ENCODE peak calls at places on chromosomes 13 and 19, in seven cellular contexts. O, W, C, P, R, T and B are unnamed samples.

GRCh38 chr19:12996542-12997094 is 1.3 kb downstream of the NFIX start:
- DNase-seq in R (no peak), P (no peak), O (no peak), C (no peak), W (peak), T (no peak), B (no peak)

GRCh38 chr19:55251296-55252081 is 7.3 kb downstream of the PPP6R1 start:
- DNase-seq in W (peak), O (peak), P (no peak), C (no peak), T (peak), R (no peak), B (peak)

GRCh38 chr13:74629985-74630384 is 495.8 kb upstream of the KLF12 start:
- DNase-seq in T (no peak), R (no peak), C (no peak), O (no peak), W (peak), P (no peak), B (no peak)

GRCh38 chr13:45162821-45163220 is 38.0 kb downstream of the KCTD4 start:
- DNase-seq in W (peak), P (no peak), C (no peak), T (peak), O (no peak), R (no peak), B (no peak)

GRCh38 chr19:39351537-39352037 is 9.4 kb downstream of the SAMD4B start:
- DNase-seq in P (no peak), C (no peak), W (peak), T (no peak), R (no peak), O (no peak), B (peak)

GRCh38 chr13:35888327-35888940 is 242.7 kb downstream of the DCLK1 start:
- DNase-seq in W (peak), O (no peak), T (peak), P (no peak), R (no peak), C (no peak), B (no peak)

GRCh38 chr13:54383604-54384003 is 1355.0 kb downstream of the OLFM4 start:
- DNase-seq in T (no peak), O (no peak), W (no peak), C (no peak), R (no peak), P (no peak), B (no peak)

GRCh38 chr19:38033658-38034150 is 126.7 kb downstream of the SIPA1L3 start:
- DNase-seq in C (no peak), P (peak), T (peak), R (no peak), W (no peak), O (no peak), B (peak)

GRCh38 chr19:3835055-3835435 is 33.8 kb downstream of the ZFR2 start:
- DNase-seq in C (no peak), R (no peak), T (no peak), W (no peak), P (no peak), O (no peak), B (no peak)

DNA sequence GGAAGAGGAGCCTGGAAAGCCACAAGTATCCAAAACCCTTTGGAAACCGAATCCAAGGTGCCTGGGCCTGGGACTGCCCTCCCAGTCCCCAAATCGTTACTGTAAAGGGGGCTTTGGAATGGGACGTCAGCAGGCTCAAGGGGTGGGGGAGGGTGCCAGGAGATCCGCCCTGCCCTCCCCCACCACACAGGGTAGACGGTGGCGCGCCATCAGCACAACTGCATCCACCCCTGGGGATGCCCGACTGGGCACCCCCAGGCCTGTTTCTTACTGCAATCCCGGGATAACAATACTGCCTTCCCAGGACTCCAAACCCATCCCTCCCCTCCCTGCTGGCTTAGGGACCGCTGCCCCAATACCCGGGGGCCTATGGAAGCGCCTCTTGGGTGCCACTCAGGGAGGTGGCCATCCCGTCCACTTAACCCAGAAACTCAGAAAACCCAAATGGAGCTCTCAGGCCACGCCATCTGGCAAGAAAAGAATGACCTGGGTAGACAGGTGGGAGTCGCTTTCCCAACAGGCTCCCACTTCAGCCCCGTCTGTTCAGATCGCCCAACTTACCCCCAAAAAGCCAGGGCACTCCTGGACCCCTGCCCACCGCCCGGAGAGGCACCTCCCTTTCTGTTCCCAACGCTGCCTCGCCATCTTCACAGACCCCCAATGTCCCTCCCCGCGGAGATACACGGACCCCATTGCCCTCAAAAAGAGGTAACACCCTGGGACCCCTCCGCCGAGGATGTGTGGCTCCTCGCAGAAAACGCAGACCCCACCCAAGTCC is 2.4 kb downstream of the KLF16 start:
- DNase-seq in W (no peak), T (no peak), R (no peak), O (no peak), C (no peak), P (no peak), B (no peak)
- H3K4me3 ChIP-seq in W (peak), T (peak), R (no peak), O (peak), C (peak), P (peak), B (peak)

GRCh38 chr13:57629391-57629804 is 2.1 kb upstream of the PCDH17 start:
- DNase-seq in C (no peak), T (no peak), R (no peak), P (no peak), W (peak), O (no peak), B (no peak)
- TF ChIP-seq CTCF in C (no peak), T (no peak), R (no peak), P (no peak), W (no peak), O (no peak), B (no peak)

GRCh38 chr13:111183959-111184684 is 69.0 kb downstream of the ARHGEF7 start:
- DNase-seq in R (no peak), O (no peak), C (peak), W (peak), P (no peak), T (peak), B (peak)

GRCh38 chr13:111187879-111188643 is 73.0 kb downstream of the ARHGEF7 start:
- DNase-seq in P (no peak), R (no peak), O (peak), W (peak), T (peak), C (no peak), B (peak)

GRCh38 chr13:111184685-111185401 is 69.7 kb downstream of the ARHGEF7 start:
- DNase-seq in W (peak), P (peak), C (no peak), T (no peak), R (no peak), O (peak), B (peak)

GRCh38 chr13:111183087-111183645 is 68.1 kb downstream of the ARHGEF7 start:
- DNase-seq in T (no peak), O (no peak), C (no peak), R (no peak), W (no peak), P (no peak), B (no peak)

DNA sequence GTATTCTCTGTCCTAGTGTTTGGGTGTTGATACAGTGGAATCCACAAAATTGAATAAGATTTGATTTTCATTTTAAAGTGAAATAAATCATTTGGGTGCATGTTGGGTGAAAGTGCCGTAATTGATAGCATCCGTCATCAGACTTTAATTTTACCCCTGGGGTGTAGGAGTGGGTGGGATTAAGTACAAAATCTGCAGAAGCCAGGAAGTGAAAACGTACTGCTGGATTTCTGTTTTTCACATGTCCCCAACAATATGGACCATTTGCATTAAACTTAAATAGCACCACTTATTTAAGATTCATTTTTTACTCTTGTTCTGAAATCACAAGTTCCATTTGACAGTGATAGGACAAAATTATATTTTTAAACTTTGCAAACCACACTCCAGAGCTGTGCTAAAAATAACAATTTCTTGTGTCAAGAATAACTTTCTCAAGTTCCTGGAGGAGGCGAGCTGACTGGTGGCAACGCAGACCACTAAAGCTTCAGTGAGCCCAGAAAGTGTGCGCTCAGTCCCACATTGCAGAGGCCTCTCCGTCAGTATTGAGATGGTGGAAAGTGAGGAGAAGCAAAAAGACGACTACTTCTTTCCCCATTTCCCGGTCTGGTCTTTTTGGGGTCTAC is 71.3 kb downstream of the ARHGEF7 start:
- DNase-seq in C (no peak), W (no peak), O (no peak), T (no peak), P (no peak), R (no peak), B (peak)
- H3K4me3 ChIP-seq in C (peak), W (no peak), O (no peak), T (no peak), P (no peak), R (peak), B (peak)

DNA sequence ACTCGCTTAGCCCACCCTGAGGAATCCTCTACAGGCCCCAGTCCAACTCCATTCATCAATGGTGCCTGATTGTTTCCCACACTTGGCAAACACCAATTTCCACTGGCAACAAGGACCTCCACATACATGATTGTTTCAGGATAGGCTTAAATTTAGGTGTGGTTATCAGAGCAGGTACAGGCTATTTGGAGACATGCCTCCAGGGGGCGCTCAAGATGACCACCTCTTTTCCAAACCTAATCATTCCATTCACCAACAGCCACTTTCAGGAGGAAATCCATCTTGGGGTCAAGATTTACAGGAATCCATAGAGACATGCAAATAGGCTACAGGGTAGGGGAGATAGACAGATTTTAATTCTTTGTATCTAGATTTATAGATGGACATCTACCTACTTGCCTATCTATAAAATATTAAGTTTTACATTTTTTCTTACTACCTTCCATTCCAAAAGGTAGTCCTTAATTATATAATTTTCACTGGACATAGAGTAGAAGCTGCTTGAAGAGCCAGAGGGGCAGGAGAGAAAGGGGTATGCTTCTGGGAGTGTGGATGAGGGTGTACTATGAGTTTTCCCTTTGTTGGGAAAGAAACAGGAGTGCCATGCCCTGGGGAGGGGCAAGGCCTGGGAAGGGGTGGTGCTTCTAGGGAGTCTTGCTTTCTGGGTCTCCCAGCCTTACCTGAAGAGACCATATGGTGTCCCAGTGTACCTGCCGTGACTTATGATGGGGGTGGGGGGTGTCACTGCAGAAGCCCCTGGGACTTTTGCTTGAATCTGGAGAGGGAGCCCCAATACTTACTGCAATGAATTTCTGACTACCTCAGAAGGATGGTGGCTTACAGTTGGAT is 14.1 kb upstream of the PCDH8 start:
- DNase-seq in R (no peak), T (no peak), P (peak), O (peak), W (no peak), C (no peak), B (peak)
- TF ChIP-seq CTCF in R (no peak), T (peak), P (peak), O (peak), W (peak), C (peak), B (peak)

DNA sequence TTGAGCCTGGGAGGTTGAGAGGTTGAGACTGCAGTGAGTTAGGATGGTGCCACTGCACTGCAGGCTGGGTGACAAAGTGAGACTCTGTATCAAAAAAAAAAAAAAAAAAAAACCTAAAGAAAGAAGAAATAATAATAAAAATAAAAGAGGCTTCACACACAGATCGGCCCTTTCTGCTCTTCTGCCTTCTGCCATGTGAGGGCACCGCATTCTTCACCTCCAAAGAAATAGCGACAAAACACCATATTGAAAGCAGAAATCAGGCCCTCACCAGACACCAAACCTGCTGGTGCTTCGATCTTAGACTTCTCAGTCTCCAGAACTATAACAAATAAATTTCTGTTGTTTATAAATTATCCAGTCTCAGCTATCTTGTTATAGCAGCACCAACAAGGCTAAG is 3.0 kb downstream of the ZNF649 start:
- DNase-seq in P (no peak), C (no peak), R (no peak), T (no peak), O (no peak), W (no peak), B (no peak)
- H3K4me3 ChIP-seq in P (no peak), C (no peak), R (no peak), T (no peak), O (no peak), W (no peak), B (no peak)

DNA sequence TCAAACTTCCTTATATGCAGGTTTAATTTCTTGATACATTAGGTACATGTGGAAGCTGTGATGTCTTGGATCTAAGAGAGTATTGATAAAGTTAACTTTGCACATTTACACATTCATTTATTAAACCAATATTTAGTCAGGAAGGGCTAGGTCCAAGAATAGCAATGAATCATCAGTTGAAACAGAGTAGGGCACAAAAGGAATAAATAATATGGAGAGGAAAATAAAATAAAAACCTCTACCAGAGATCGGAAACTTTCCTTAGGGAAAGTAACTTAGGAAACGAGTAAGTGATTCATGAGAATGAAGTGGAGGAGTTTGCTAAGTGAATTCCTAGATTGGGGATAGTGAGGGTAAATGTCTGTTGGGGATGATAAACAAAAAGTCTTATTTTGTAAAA is 259.4 kb upstream of the DACH1 start:
- DNase-seq in C (no peak), P (no peak), O (no peak), T (peak), R (no peak), W (no peak), B (no peak)
- TF ChIP-seq CTCF in C (no peak), P (no peak), O (no peak), T (no peak), R (no peak), W (no peak), B (no peak)

GRCh38 chr13:19984430-19985218 is 26.1 kb downstream of the ZMYM2 start:
- DNase-seq in O (peak), P (no peak), T (peak), C (no peak), W (peak), R (no peak), B (peak)
- H3K4me3 ChIP-seq in O (no peak), P (no peak), T (no peak), C (no peak), W (no peak), R (no peak), B (peak)

DNA sequence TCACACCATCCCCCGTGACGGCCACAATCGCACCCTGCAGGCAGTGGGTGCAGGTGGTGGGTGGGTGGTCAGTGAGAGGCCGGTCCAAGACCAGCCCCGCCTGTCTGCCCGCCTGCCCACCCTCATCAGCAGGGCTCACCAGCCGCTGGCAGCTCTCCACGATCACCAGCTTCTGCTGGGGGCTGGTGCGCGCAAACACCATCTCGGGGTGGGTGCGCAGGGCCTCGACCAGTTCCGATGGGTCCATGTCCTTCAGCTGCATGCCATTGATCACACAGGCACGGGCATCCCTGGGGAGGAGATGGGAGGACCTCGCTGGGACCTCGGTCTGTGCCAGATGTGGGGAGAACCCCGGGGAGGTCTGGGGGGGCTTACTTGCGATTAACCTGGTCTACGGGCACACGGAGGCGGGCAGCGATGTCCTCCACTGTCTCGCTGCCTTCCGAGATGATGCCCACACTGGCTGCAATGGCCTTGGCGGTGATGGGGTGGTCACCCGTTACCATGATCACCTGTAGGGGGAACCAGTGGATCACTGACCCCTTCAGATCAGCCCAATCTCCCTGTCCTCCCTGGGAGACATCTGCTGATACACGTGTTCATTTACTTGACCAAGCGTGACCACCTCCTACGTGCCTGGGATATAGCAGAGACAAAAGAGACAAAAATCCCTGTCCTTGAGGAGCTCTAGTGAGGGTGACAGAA is 8.0 kb downstream of the ATP4A start:
- DNase-seq in T (peak), C (no peak), O (peak), W (peak), R (no peak), P (no peak), B (peak)
- TF ChIP-seq CTCF in T (peak), C (no peak), O (no peak), W (peak), R (no peak), P (no peak), B (no peak)

DNA sequence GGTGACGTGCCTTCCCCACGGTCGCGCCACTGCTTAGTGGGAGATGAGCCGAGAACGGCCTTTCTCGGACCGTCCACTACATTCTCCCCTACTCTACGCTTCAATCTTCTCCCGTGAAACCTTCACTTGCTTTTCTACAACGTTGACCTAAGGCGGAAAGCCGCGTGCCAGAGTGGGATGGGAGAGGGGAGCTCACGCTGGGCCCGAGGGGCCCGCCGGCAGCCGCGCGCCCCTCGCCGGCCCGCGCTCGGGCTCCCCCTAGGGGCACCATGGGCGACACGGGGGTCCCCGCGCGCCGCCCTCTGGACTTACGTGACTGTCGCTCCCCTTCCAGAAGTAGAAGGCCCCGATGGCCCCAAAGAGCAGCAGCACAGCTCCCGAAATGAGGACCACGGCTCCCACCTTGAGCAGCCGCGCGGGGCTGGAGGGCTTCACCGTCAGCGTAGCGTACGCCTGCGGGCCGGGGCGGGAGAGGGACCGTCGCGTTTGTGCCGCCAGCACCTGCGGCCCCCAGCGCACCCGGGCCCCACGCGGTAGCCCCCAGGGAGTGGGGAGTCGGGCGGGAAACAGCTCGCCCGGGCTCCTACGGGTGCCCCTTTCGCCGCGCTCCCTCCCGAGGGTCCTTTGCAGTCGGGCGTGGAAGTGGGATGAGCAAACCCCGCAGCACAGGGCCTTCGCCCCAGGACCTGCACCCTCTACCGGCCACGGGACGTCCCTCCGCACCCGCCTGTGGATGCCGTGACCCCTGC is 727 bp downstream of the CNMD start:
- DNase-seq in C (no peak), R (no peak), P (no peak), W (no peak), T (no peak), O (no peak), B (peak)
- H3K4me3 ChIP-seq in C (peak), R (peak), P (peak), W (peak), T (no peak), O (no peak), B (no peak)